ENCODE peak calls at places on chromosomes 7 and 10, in five cellular contexts. U, Z, D, H and S are unnamed samples.

GRCh38 chr7:98760201-98760651 is 109.6 kb downstream of the TMEM130 start:
- DNase-seq in U (no peak), Z (no peak), D (no peak), H (no peak), S (peak)

GRCh38 chr7:156579566-156579965 is 61.0 kb upstream of the RNF32 start:
- DNase-seq in U (no peak), Z (no peak), D (no peak), H (no peak), S (no peak)

GRCh38 chr10:70856454-70856853 is 31.9 kb downstream of the PCBD1 start:
- DNase-seq in U (no peak), Z (no peak), D (no peak), H (no peak), S (no peak)

GRCh38 chr7:85004402-85004801 is 182.5 kb downstream of the SEMA3D start:
- DNase-seq in U (no peak), Z (no peak), D (no peak), H (no peak), S (no peak)

GRCh38 chr10:52212062-52212461 is 102.0 kb upstream of the DKK1 start:
- DNase-seq in U (no peak), Z (no peak), D (no peak), H (no peak), S (peak)

GRCh38 chr7:46603780-46604725 is 683.0 kb upstream of the IGFBP3 start:
- DNase-seq in U (no peak), Z (no peak), D (no peak), H (no peak), S (peak)

GRCh38 chr10:104437226-104437625 is 83.6 kb downstream of the CFAP58 start:
- DNase-seq in U (no peak), Z (no peak), D (no peak), H (no peak), S (peak)

GRCh38 chr7:87513735-87514319 is 38.3 kb upstream of the ABCB4 start:
- DNase-seq in U (no peak), Z (no peak), D (no peak), H (no peak), S (no peak)

GRCh38 chr10:3452683-3453388 is 280.3 kb upstream of the PITRM1 start:
- DNase-seq in U (no peak), Z (no peak), D (peak), H (no peak), S (peak)

GRCh38 chr10:127115086-127115485 is 81.3 kb downstream of the INSYN2A start:
- DNase-seq in U (no peak), Z (no peak), D (no peak), H (no peak), S (no peak)

GRCh38 chr10:63133787-63134557 is 844 bp downstream of the NRBF2 start:
- DNase-seq in U (no peak), Z (no peak), D (peak), H (peak), S (peak)